ENCODE peak calls at places on chromosomes 4 and X, in ten cellular contexts. L is left lung, R is dorsolateral prefrontal cortex, B is right atrium auricular region, Y is keratinocyte, P is lung, T is A549, C is mammary epithelial cell, I is heart left ventricle, N is coronary artery. U is an unnamed sample.

GRCh38 chrX:74506310-74507115 is 85.2 kb downstream of the SLC16A2 start:
- DNase-seq in L (no peak), R (no peak), B (no peak), Y (no peak), P (peak; percentile 14), T (no peak), C (peak; percentile 2), I (no peak), N (no peak), U (no peak)

GRCh38 chr4:169051936-169052335 is 41.9 kb upstream of the CBR4 start:
- DNase-seq in L (no peak), R (no peak), B (no peak), Y (no peak), P (no peak), T (no peak), C (peak; percentile 37), I (no peak), N (no peak), U (no peak)

GRCh38 chr4:125168531-125168930 is 146.2 kb upstream of the FAT4 start:
- DNase-seq in L (no peak), R (no peak), B (no peak), Y (no peak), P (no peak), T (no peak), C (no peak), I (no peak), N (no peak), U (no peak)

GRCh38 chr4:41822326-41822725 is 73.8 kb upstream of the PHOX2B start:
- DNase-seq in L (no peak), R (no peak), B (no peak), Y (no peak), P (no peak), T (no peak), C (no peak), I (no peak), N (no peak), U (no peak)

GRCh38 chrX:31279359-31279758 is 207.5 kb upstream of the FTHL17 start:
- DNase-seq in L (no peak), R (no peak), B (no peak), Y (peak; percentile 11), P (no peak), T (no peak), C (peak; percentile 42), I (no peak), N (no peak), U (no peak)

GRCh38 chrX:115912372-115912897 is 258.1 kb upstream of the AGTR2 start:
- DNase-seq in L (no peak), R (no peak), B (no peak), Y (no peak), P (no peak), T (no peak), C (no peak), I (no peak), N (no peak), U (no peak)

GRCh38 chr4:125070869-125071268 is 243.9 kb upstream of the FAT4 start:
- DNase-seq in L (no peak), R (no peak), B (no peak), Y (no peak), P (no peak), T (no peak), C (no peak), I (no peak), N (no peak), U (no peak)

GRCh38 chr4:86380176-86380724 is 20.4 kb upstream of the MAPK10 start:
- DNase-seq in L (no peak), R (no peak), B (no peak), Y (no peak), P (no peak), T (no peak), C (no peak), I (no peak), N (no peak), U (no peak)

GRCh38 chr4:64784125-64784524 is 374.9 kb upstream of the TECRL start:
- DNase-seq in L (no peak), R (no peak), B (no peak), Y (no peak), P (no peak), T (no peak), C (peak; percentile 37), I (no peak), N (no peak), U (no peak)

GRCh38 chr4:184384810-184385557 is 89.4 kb downstream of the IRF2 start:
- DNase-seq in L (no peak), R (no peak), B (no peak), Y (no peak), P (no peak), T (no peak), C (peak; percentile 72), I (no peak), N (no peak), U (no peak)

GRCh38 chr4:184385705-184386141 is 88.6 kb downstream of the IRF2 start:
- DNase-seq in L (no peak), R (no peak), B (no peak), Y (no peak), P (no peak), T (no peak), C (peak; percentile 76), I (peak; percentile 90), N (no peak), U (no peak)

GRCh38 chr4:184382189-184382846 is 92.0 kb downstream of the IRF2 start:
- DNase-seq in L (no peak), R (no peak), B (no peak), Y (no peak), P (no peak), T (no peak), C (no peak), I (no peak), N (no peak), U (no peak)

GRCh38 chr4:184383497-184384055 is 90.8 kb downstream of the IRF2 start:
- DNase-seq in L (no peak), R (no peak), B (no peak), Y (peak; percentile 76), P (no peak), T (peak; percentile 64), C (peak; percentile 97), I (peak; percentile 59), N (no peak), U (peak; percentile 90)

DNA sequence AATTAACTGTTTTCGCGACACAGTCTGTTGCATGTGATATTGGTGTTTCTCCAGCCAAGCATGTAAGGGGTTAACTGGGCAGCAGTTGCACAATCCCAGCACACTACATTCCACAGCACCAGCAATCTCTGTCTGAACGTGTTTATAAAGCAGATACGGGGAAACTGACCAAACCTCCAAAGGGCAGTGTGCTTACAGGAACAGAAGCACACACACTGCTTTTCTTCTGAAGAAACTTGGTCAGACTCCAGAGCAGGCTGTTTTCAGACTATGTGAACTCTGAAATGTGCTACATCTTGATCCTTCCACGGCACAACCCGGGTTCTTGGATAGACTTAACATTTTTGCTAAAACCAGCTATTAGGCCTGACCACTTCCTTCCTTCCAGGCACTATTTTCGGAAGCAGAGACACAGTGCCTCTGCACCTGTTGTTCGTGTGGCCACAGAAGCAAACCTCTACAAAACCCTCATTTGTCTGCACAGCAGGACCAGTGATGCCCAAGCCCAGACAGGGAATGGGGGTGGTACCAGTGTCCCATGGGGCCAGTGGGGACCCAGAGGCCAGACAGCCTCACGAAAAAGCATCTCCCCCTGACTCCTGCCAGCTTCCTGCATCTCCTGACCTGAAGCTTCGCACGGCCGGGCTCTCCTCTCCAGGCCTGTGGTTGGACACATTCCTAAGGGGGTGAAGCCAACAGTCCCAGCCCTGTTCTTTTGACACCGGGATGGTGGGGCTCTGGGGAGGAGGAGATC is 90.1 kb downstream of the IRF2 start:
- DNase-seq in L (no peak), R (no peak), B (peak; percentile 73), Y (peak; percentile 76), P (peak; percentile 43), T (no peak), C (peak; percentile 93), I (no peak), N (no peak), U (peak; percentile 86)
- H3K27ac ChIP-seq in L (peak overlapping the region; percentile 67), R (peak overlapping the region; percentile 83), B (peak overlapping the region; percentile 81), Y (peak overlapping the region; percentile 96), P (peak overlapping the region; percentile 25), T (peak overlapping the region; percentile 61), C (peak overlapping the region; percentile 96), I (peak overlapping the region; percentile 91), N (peak overlapping the region; percentile 31), U (peak overlapping the region; percentile 93)

GRCh38 chr4:127846061-127846460 is 34.6 kb upstream of the PLK4 start:
- DNase-seq in L (no peak), R (no peak), B (no peak), Y (no peak), P (no peak), T (no peak), C (no peak), I (no peak), N (no peak), U (no peak)
- TF ChIP-seq CTCF in L (no peak), R (no peak), B (no peak), Y (no peak), P (no peak), T (no peak), C (no peak), I (no peak), N (no peak), U (no peak)

DNA sequence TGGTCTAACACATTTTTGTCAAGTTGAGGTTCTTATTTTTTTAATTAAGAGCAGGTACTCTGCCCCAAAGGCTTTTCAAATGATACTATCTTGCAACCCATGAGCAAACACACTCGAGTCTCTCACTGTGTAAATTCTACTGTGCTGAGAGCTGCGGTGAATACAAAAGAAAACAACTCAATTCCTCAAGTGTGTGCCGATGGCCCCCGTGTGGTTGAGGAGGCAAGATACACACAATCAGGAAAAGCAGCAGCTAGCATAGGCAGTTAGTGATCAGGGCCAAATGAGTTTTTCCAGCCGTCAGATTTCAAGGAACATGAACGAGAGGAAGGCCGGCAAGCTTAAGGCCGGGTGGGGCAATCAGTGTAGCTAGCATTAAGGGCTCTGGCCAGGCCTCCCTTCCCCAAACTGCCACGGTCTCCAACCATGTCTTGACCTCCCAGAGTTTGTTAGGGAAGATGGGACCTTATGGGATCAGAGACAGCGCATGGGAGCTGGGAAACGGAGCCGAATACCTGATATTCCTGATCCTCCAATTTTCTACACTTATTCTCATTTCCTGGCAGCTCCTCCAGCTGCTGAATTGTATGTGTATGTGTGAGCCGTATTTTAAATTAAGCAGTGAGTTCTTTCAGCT is 59.7 kb downstream of the RTL9 start:
- DNase-seq in L (peak; percentile 45), R (no peak), B (no peak), Y (no peak), P (peak; percentile 57), T (peak; percentile 59), C (no peak), I (no peak), N (no peak), U (peak; percentile 50)
- H3K4me3 ChIP-seq in L (no peak overlapping the region), R (no peak overlapping the region), B (no peak overlapping the region), Y (no peak overlapping the region), P (no peak overlapping the region), T (no peak overlapping the region), C (no peak overlapping the region), I (no peak overlapping the region), N (no peak overlapping the region), U (peak overlapping the region; percentile 24)

GRCh38 chr4:128284317-128284716 is 3.3 kb downstream of the PGRMC2 start:
- DNase-seq in L (no peak), R (no peak), B (no peak), Y (no peak), P (no peak), T (no peak), C (no peak), I (no peak), N (no peak), U (no peak)
- H3K27ac ChIP-seq in L (no peak overlapping the region), R (no peak overlapping the region), B (no peak overlapping the region), Y (no peak overlapping the region), P (no peak overlapping the region), T (peak overlapping the region; percentile 93), C (no peak overlapping the region), I (no peak overlapping the region), N (no peak overlapping the region), U (no peak overlapping the region)

U was measured in AG04450.